ENCODE peak calls at places on chromosomes 5 and 9, in four cellular contexts. L, Y, A and W are unnamed samples.

GRCh38 chr5:135669416-135669815 is 90.6 kb upstream of the CXCL14 start:
- DNase-seq in L (no peak), Y (no peak), A (no peak), W (no peak)

GRCh38 chr5:83472508-83473343 is 1.2 kb downstream of the VCAN start:
- DNase-seq in L (peak; percentile 61), Y (no peak), A (peak; percentile 32), W (no peak)

GRCh38 chr9:85543196-85543595 is 198.6 kb downstream of the AGTPBP1 start:
- DNase-seq in L (no peak), Y (no peak), A (no peak), W (no peak)

GRCh38 chr5:175603987-175604739 is 53.7 kb upstream of the HRH2 start:
- DNase-seq in L (no peak), Y (no peak), A (no peak), W (no peak)

GRCh38 chr5:123209163-123210013 is 120.3 kb downstream of the PRDM6 start:
- DNase-seq in L (no peak), Y (peak; percentile 48), A (no peak), W (no peak)

GRCh38 chr9:87748895-87749294 is 23.0 kb downstream of the CTSL start:
- DNase-seq in L (no peak), Y (no peak), A (no peak), W (no peak)

GRCh38 chr5:158194561-158194961 is 335.6 kb upstream of the CLINT1 start:
- DNase-seq in L (no peak), Y (no peak), A (no peak), W (no peak)

GRCh38 chr5:14174235-14174636 is 31.1 kb downstream of the TRIO start:
- DNase-seq in L (no peak), Y (no peak), A (no peak), W (no peak)

GRCh38 chr9:129726322-129727160 is 26.3 kb downstream of the PTGES start:
- DNase-seq in L (peak; percentile 63), Y (peak; percentile 64), A (peak; percentile 59), W (peak; percentile 62)

GRCh38 chr5:151591144-151591819 is at the start of gene FAT2:
- DNase-seq in L (no peak), Y (no peak), A (no peak), W (no peak)

GRCh38 chr5:109944461-109944860 is 254.7 kb downstream of the MAN2A1 start:
- DNase-seq in L (no peak), Y (no peak), A (no peak), W (no peak)

GRCh38 chr5:109946610-109947009 is 256.9 kb downstream of the MAN2A1 start:
- DNase-seq in L (no peak), Y (no peak), A (no peak), W (no peak)

GRCh38 chr5:109945723-109946480 is 256.2 kb downstream of the MAN2A1 start:
- DNase-seq in L (no peak), Y (no peak), A (no peak), W (no peak)

GRCh38 chr5:109943701-109944235 is 254.0 kb downstream of the MAN2A1 start:
- DNase-seq in L (no peak), Y (no peak), A (no peak), W (no peak)

DNA sequence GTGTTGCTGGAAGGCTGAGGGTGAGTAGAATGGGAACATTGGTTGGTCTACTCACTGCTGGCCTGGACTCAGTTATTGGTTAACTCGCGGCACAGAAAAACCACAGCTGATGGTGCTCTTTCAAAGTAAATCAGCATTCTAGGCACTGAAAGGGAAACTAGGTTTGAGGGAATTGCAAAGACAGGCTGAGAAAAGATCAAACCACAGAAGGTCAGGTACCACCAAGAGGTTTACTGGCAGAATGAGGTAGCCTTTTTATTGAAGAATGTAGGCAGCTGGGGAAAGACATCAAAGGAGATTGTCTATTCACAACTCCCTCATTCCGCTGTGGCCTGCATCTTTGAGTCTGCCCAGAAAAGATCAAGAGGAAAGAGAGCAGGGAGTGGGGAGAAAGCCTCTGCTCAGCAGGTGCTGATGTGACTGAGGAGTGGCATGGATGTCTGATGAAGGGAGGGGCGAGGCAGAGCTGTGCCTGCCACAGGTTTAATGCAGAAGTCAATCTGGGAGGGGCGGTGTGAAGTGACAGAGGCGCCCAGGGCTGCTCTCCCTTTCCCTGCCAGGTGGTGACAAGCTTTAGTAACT is 255.5 kb downstream of the MAN2A1 start:
- DNase-seq in L (no peak), Y (no peak), A (no peak), W (no peak)
- H3K27ac ChIP-seq in L (no peak overlapping the region), Y (no peak overlapping the region), A (no peak overlapping the region), W (no peak overlapping the region)

DNA sequence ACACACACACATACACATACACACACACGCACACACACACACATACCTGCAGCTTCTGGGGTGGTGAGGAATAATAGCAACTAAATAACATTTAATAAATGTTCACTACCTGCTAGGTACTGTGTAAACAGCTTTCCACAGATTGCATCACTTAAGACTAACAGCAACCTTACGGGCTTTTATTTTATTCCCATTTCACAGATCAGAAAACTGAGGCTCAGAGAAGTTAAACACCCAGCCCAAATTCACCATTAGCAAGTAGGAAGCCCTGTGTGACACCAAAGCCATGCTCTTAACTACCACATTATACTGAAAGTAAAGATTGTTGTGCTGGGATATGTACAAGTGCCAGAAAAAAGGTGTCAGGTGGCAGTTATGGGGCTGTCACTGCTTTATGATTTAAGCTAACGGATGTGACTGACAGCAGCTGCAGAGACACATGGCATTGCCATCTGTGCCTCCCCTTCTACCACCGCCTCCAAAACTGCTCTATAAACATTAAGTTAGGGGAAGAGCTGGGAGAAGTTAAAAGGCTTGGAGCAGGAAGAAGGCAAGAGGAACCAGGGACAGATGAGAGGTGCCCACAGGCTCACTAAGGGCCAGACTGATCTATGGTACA is 13.6 kb downstream of the MTMR12 start:
- DNase-seq in L (no peak), Y (no peak), A (no peak), W (no peak)
- H3K4me1 ChIP-seq in L (peaks cover 34% of the 10 kb centered on the region), Y (no peaks in the 10 kb centered on the region), A (peaks cover 15% of the 10 kb centered on the region), W (no peaks in the 10 kb centered on the region)

GRCh38 chr5:154491951-154492350 is 13.9 kb upstream of the HAND1 start:
- DNase-seq in L (no peak), Y (no peak), A (no peak), W (no peak)
- H3K27me3 ChIP-seq in L (peaks cover 84% of the 10 kb centered on the region), Y (peaks cover 16% of the 10 kb centered on the region), A (no peaks in the 10 kb centered on the region), W (peaks cover 26% of the 10 kb centered on the region)

GRCh38 chr9:27787941-27788340 is 214.7 kb upstream of the C9orf72 start:
- DNase-seq in L (no peak), Y (no peak), A (no peak), W (no peak)

GRCh38 chr9:27785714-27786100 is 212.4 kb upstream of the C9orf72 start:
- DNase-seq in L (no peak), Y (no peak), A (no peak), W (no peak)

GRCh38 chr9:27784999-27785713 is 211.9 kb upstream of the C9orf72 start:
- DNase-seq in L (no peak), Y (no peak), A (no peak), W (no peak)
- H3K27ac ChIP-seq in L (no peak overlapping the region), Y (no peak overlapping the region), A (no peak overlapping the region), W (no peak overlapping the region)

GRCh38 chr9:125630436-125630835 is 76.6 kb downstream of the MAPKAP1 start:
- DNase-seq in L (no peak), Y (no peak), A (no peak), W (no peak)
- H3K4me1 ChIP-seq in L (peaks cover 49% of the 10 kb centered on the region), Y (peaks cover 25% of the 10 kb centered on the region), A (peaks cover 7% of the 10 kb centered on the region), W (peaks cover 7% of the 10 kb centered on the region)

GRCh38 chr9:136312436-136312835 is 8.5 kb upstream of the CCDC187 start:
- DNase-seq in L (no peak), Y (no peak), A (peak; percentile 67), W (peak; percentile 31)
- H3K27me3 ChIP-seq in L (peaks cover 17% of the 10 kb centered on the region), Y (no peaks in the 10 kb centered on the region), A (no peaks in the 10 kb centered on the region), W (peaks cover 2% of the 10 kb centered on the region)

DNA sequence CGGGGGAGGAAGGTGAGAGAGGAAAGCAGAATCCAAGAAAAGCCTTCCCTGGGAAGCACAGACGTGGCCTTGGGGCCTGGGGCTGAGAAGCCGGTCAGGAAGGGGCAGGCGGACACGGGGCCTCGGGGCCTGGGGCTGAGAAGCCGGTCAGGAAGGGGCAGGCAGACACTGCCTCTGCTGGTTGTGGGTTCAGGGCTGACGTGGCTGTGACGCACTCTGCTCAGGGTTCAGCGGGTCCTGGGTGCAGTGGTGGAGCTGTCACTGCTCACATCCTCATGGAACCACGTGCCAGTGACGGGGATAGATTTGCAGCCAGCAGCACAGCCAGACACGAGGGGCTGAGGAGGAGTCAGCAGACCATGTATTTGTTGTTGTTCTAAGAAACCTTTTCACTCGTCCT is 12.8 kb downstream of the PAEP start:
- DNase-seq in L (no peak), Y (no peak), A (no peak), W (no peak)
- H3K27ac ChIP-seq in L (no peak overlapping the region), Y (no peak overlapping the region), A (no peak overlapping the region), W (no peak overlapping the region)